ENCODE peak calls at places on chromosome 22, in six cellular contexts. F, E, J, D, O and Y are unnamed samples.

GRCh38 chr22:35564975-35565867 is 24.6 kb downstream of the RASD2 start:
- DNase-seq in F (no peak), E (no peak), J (no peak), D (no peak), O (no peak), Y (no peak)

GRCh38 chr22:47053865-47054185 is 291.4 kb downstream of the TBC1D22A start:
- DNase-seq in F (no peak), E (peak; percentile 45), J (no peak), D (no peak), O (no peak), Y (no peak)

GRCh38 chr22:22823126-22823804 is 64.4 kb upstream of the IGLL5 start:
- DNase-seq in F (no peak), E (no peak), J (no peak), D (no peak), O (no peak), Y (no peak)

GRCh38 chr22:36374603-36375024 is 13.2 kb downstream of the MYH9 start:
- DNase-seq in F (no peak), E (peak; percentile 83), J (no peak), D (no peak), O (no peak), Y (no peak)

GRCh38 chr22:50532353-50532700 is 2.5 kb upstream of the TYMP start:
- DNase-seq in F (no peak), E (no peak), J (no peak), D (no peak), O (peak; percentile 59), Y (no peak)

GRCh38 chr22:46587492-46588278 is 32.5 kb upstream of the GRAMD4 start:
- DNase-seq in F (no peak), E (peak; percentile 84), J (no peak), D (no peak), O (no peak), Y (peak; percentile 34)

GRCh38 chr22:43377486-43377995 is 34.3 kb upstream of the MPPED1 start:
- DNase-seq in F (no peak), E (peak; percentile 49), J (no peak), D (no peak), O (no peak), Y (no peak)

GRCh38 chr22:50326959-50327710 is at the start of gene DENND6B:
- DNase-seq in F (peak; percentile 83), E (peak; percentile 93), J (no peak), D (peak; percentile 65), O (peak; percentile 69), Y (peak; percentile 68)

GRCh38 chr22:39994046-39994565 is 648 bp upstream of the FAM83F start:
- DNase-seq in F (no peak), E (peak; percentile 48), J (no peak), D (peak; percentile 37), O (peak; percentile 62), Y (peak; percentile 64)